ENCODE peak calls at places on chromosomes 2 and 18, in seven cellular contexts. C is tibial nerve; J is GM10248; X is ecto neural progenitor cell; Y is left ventricle myocardium inferior; D is Daoy; U is stimulated activated naive CD4-positive, alpha-beta T cell treated with Interleukin-2 at 50 U/mL for 16 hours. E is an unnamed sample.

GRCh38 chr2:128754246-128754724 is 435.6 kb upstream of the HS6ST1 start:
- DNase-seq in C (no peak), J (peak), X (peak), Y (peak), D (peak), U (no peak), E (no peak)

GRCh38 chr2:128315122-128315828 is 3.4 kb downstream of the HS6ST1 start:
- DNase-seq in C (peak), J (no peak), X (peak), Y (peak), D (no peak), U (no peak), E (no peak)

GRCh38 chr2:53202063-53202462 is 565.5 kb upstream of the CHAC2 start:
- DNase-seq in C (no peak), J (no peak), X (no peak), Y (no peak), D (peak), U (no peak), E (peak)

GRCh38 chr2:158967114-158967730 is 1.2 kb upstream of the TANC1 start:
- DNase-seq in C (no peak), J (no peak), X (no peak), Y (peak), D (peak), U (no peak), E (no peak)

GRCh38 chr2:9799729-9800632 is 43.3 kb upstream of the TAF1B start:
- DNase-seq in C (peak), J (peak), X (peak), Y (peak), D (peak), U (peak), E (peak)

GRCh38 chr2:176093145-176093888 is 796 bp downstream of the HOXD13 start:
- DNase-seq in C (no peak), J (no peak), X (no peak), Y (no peak), D (peak), U (no peak), E (no peak)

GRCh38 chr2:58916127-58916526 is 675.0 kb upstream of the FANCL start:
- DNase-seq in C (no peak), J (no peak), X (no peak), Y (no peak), D (no peak), U (no peak), E (no peak)

GRCh38 chr18:10284571-10285282 is 169.7 kb upstream of the APCDD1 start:
- DNase-seq in C (no peak), J (no peak), X (no peak), Y (no peak), D (no peak), U (no peak), E (no peak)

GRCh38 chr2:42238644-42239288 is 69.6 kb downstream of the EML4 start:
- DNase-seq in C (no peak), J (no peak), X (peak), Y (peak), D (peak), U (peak), E (peak)

GRCh38 chr2:177816740-177817139 is 255.8 kb downstream of the PDE11A start:
- DNase-seq in C (no peak), J (no peak), X (no peak), Y (no peak), D (no peak), U (no peak), E (no peak)

GRCh38 chr2:179422037-179422643 is 157.5 kb upstream of the SESTD1 start:
- DNase-seq in C (peak), J (peak), X (peak), Y (peak), D (peak), U (peak), E (peak)

GRCh38 chr2:23028106-23028505 is 356.9 kb upstream of the KLHL29 start:
- DNase-seq in C (no peak), J (no peak), X (no peak), Y (no peak), D (no peak), U (no peak), E (no peak)

GRCh38 chr2:12819721-12820120 is 103.0 kb downstream of the TRIB2 start:
- DNase-seq in C (no peak), J (no peak), X (no peak), Y (no peak), D (peak), U (no peak), E (peak)

GRCh38 chr18:58580623-58581022 is 48.3 kb downstream of the ALPK2 start:
- DNase-seq in C (no peak), J (no peak), X (no peak), Y (no peak), D (no peak), U (no peak), E (peak)

GRCh38 chr2:107588960-107589542 is 237.6 kb upstream of the RGPD4 start:
- DNase-seq in C (no peak), J (no peak), X (no peak), Y (no peak), D (no peak), U (no peak), E (peak)

GRCh38 chr2:240934701-240935100 is 28.6 kb downstream of the CROCC2 start:
- DNase-seq in C (peak), J (no peak), X (no peak), Y (no peak), D (peak), U (no peak), E (no peak)

GRCh38 chr2:171478345-171478744 is 43.9 kb upstream of the CYBRD1 start:
- DNase-seq in C (no peak), J (no peak), X (no peak), Y (no peak), D (peak), U (no peak), E (peak)

GRCh38 chr2:33033524-33034150 is 86.9 kb downstream of the LTBP1 start:
- DNase-seq in C (no peak), J (no peak), X (no peak), Y (no peak), D (peak), U (no peak), E (peak)

GRCh38 chr2:61549546-61549945 is 11.4 kb upstream of the XPO1 start:
- DNase-seq in C (no peak), J (no peak), X (no peak), Y (no peak), D (no peak), U (no peak), E (no peak)

GRCh38 chr2:62604336-62604735 is 98.3 kb upstream of the TMEM17 start:
- DNase-seq in C (no peak), J (no peak), X (no peak), Y (no peak), D (no peak), U (no peak), E (peak)